ENCODE peak calls at places on chromosome 11, in seven cellular contexts. J is GM12865, K is neural crest cell, Z is WERI-Rb-1, R is GM23338, Y is ascending aorta, W is psoas muscle. V is an unnamed sample.

GRCh38 chr11:112459001-112459400 is 198.3 kb upstream of the PLET1 start:
- DNase-seq in Y (no peak), Z (no peak), R (no peak), K (no peak), W (no peak), J (no peak), V (no peak)

GRCh38 chr11:95059031-95059430 is 7.7 kb upstream of the SRSF8 start:
- DNase-seq in R (no peak), W (no peak), Y (no peak), Z (no peak), J (no peak), K (no peak), V (no peak)

GRCh38 chr11:65170058-65170534 is at the start of gene SPDYC:
- DNase-seq in K (no peak), R (peak; percentile 74), Z (no peak), Y (no peak), W (no peak), J (no peak), V (no peak)

GRCh38 chr11:111245425-111245824 is at the start of gene POU2AF2:
- DNase-seq in J (no peak), Z (no peak), Y (no peak), W (no peak), K (no peak), R (no peak), V (no peak)

GRCh38 chr11:719214-720016 is 13.4 kb downstream of the EPS8L2 start:
- DNase-seq in Z (no peak), J (no peak), W (no peak), Y (no peak), R (no peak), K (no peak), V (no peak)

GRCh38 chr11:3162410-3163240 is 2.5 kb downstream of the OSBPL5 start:
- DNase-seq in J (no peak), W (peak; percentile 12), K (no peak), Y (peak; percentile 7), Z (no peak), R (no peak), V (no peak)

GRCh38 chr11:68982134-68982533 is 1.3 kb upstream of the MRGPRD start:
- DNase-seq in Z (no peak), Y (no peak), K (no peak), R (no peak), J (no peak), W (no peak), V (no peak)

GRCh38 chr11:62148271-62148980 is 24.6 kb downstream of the INCENP start:
- DNase-seq in J (no peak), Z (no peak), K (no peak), Y (no peak), R (no peak), W (no peak), V (no peak)

GRCh38 chr11:65426839-65427690 is 4.5 kb downstream of the NEAT1 start:
- DNase-seq in Y (no peak), K (no peak), W (peak; percentile 39), Z (no peak), J (peak; percentile 81), R (peak; percentile 54), V (no peak)

GRCh38 chr11:19430346-19431058 is 189.8 kb upstream of the E2F8 start:
- DNase-seq in Y (no peak), K (no peak), Z (no peak), R (no peak), W (no peak), J (no peak), V (no peak)

GRCh38 chr11:102453286-102453797 is 777 bp upstream of the TMEM123 start:
- DNase-seq in K (no peak), Z (no peak), R (peak; percentile 51), Y (no peak), W (no peak), J (no peak), V (no peak)

GRCh38 chr11:114678125-114679036 is at the start of gene NXPE2:
- DNase-seq in Y (no peak), Z (no peak), K (no peak), R (no peak), W (no peak), J (no peak), V (no peak)

GRCh38 chr11:326592-326841 is 5.9 kb upstream of the IFITM3 start:
- DNase-seq in K (no peak), R (no peak), W (no peak), Z (no peak), J (no peak), Y (no peak), V (no peak)

GRCh38 chr11:128632151-128632791 is 44.9 kb upstream of the ETS1 start:
- DNase-seq in R (peak; percentile 88), J (peak; percentile 77), Z (peak; percentile 32), W (no peak), K (peak; percentile 43), Y (no peak), V (no peak)

GRCh38 chr11:63532799-63533475 is 3.7 kb upstream of the PLAAT4 start:
- DNase-seq in R (peak; percentile 32), Y (no peak), W (no peak), Z (peak; percentile 31), J (no peak), K (no peak), V (no peak)

GRCh38 chr11:129705341-129705740 is 110.3 kb upstream of the TMEM45B start:
- DNase-seq in J (no peak), W (no peak), Z (no peak), Y (no peak), K (no peak), R (no peak), V (no peak)

GRCh38 chr11:11988099-11988651 is 20.3 kb downstream of the DKK3 start:
- DNase-seq in Z (no peak), R (no peak), J (no peak), Y (no peak), K (no peak), W (no peak), V (no peak)

GRCh38 chr11:9172394-9172793 is 81.0 kb upstream of the SCUBE2 start:
- DNase-seq in R (no peak), Y (no peak), W (no peak), K (no peak), Z (no peak), J (no peak), V (no peak)

GRCh38 chr11:7905961-7906429 is 25.1 kb downstream of the OR10A6 start:
- DNase-seq in Y (no peak), R (peak; percentile 70), Z (no peak), J (no peak), W (no peak), K (no peak), V (no peak)

GRCh38 chr11:10426475-10426874 is 28.6 kb upstream of the AMPD3 start:
- DNase-seq in K (no peak), W (no peak), Y (no peak), R (no peak), Z (no peak), J (no peak), V (no peak)

GRCh38 chr11:17722000-17722643 is 2.8 kb downstream of the MYOD1 start:
- DNase-seq in R (peak; percentile 82), Y (no peak), Z (peak; percentile 82), J (no peak), K (no peak), W (no peak), V (no peak)

GRCh38 chr11:86214710-86215109 is 29.8 kb upstream of the EED start:
- DNase-seq in K (no peak), Y (no peak), W (no peak), Z (no peak), R (no peak), J (peak; percentile 90), V (no peak)

DNA sequence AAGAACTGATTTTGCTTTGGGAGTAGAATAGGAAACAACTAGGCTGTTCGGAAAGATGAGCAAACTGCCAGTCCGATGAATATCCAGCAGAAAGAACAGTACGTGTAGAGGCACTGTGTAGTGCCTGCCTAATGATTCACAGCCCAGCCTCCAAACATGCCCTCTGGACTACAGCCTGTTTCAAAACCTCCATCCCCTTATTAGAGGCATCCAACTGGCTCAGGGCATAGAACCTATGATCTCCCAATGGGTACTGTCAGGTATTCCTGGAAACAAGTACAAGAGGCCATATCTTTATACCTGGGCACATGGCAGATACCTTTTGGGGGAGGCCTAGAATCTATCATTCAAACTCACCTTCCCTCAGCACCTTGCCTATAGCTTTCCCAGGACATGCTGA is 4.9 kb downstream of the RRP8 start:
- DNase-seq in K (no peak), Y (no peak), R (no peak), Z (no peak), J (no peak), W (no peak), V (no peak)
- TF ChIP-seq CTCF in K (no peak), Y (no peak), R (no peak), Z (no peak), J (no peak), W (no peak), V (no peak)

GRCh38 chr11:110159491-110159890 is 66.3 kb downstream of the ZC3H12C start:
- DNase-seq in Y (no peak), K (no peak), W (no peak), J (no peak), Z (no peak), R (no peak), V (no peak)
- TF ChIP-seq CTCF in Y (no peak), K (no peak), W (no peak), J (no peak), Z (no peak), R (no peak), V (no peak)

DNA sequence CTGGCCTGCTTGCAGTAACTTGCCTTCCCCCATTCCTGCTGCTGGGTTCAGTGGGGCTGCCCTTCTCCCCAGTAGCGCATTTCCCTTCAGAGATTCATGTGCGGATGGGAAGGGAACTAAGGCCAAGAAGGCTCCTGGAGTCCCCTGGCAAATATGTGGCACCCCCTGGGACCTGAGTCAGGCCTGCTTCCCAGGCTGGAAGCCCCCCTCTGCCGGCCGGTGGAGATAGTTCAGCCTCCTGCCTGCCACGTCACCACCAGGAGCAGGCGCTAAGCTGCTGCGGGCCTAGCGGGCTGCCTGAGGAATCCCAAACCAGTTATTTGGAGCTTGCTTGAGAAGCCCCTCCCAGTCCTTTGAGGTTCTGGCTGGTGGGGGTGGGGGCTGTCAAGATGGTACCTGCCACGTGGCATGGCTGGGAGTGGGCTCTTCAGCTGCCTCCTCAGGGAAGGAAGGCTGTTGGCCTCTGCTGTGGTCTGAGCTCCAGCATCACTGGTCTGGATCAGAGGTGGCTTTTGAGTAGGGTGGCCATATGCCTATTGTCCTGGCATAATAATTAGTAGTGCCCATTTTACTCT is 2.0 kb downstream of the SERPINH1 start:
- DNase-seq in Y (peak; percentile 57), W (peak; percentile 78), Z (peak; percentile 33), R (peak; percentile 91), K (peak; percentile 59), J (no peak), V (no peak)
- TF ChIP-seq CTCF in Y (peak; percentile 77), W (peak; percentile 38), Z (peak; percentile 23), R (peak; percentile 50), K (peak; percentile 59), J (no peak), V (no peak)

GRCh38 chr11:71371674-71372069 is 76.5 kb downstream of the DHCR7 start:
- DNase-seq in Z (no peak), K (no peak), Y (no peak), J (no peak), W (no peak), R (no peak), V (no peak)

GRCh38 chr11:71372693-71373657 is 75.2 kb downstream of the DHCR7 start:
- DNase-seq in Z (no peak), R (peak; percentile 35), K (no peak), J (peak; percentile 60), W (no peak), Y (no peak), V (no peak)

GRCh38 chr11:71369411-71369810 is 78.8 kb downstream of the DHCR7 start:
- DNase-seq in Y (no peak), R (no peak), W (no peak), J (no peak), Z (no peak), K (no peak), V (no peak)

GRCh38 chr11:71370020-71370747 is 78.0 kb downstream of the DHCR7 start:
- DNase-seq in W (no peak), Z (no peak), R (no peak), J (no peak), K (no peak), Y (no peak), V (no peak)

GRCh38 chr11:71370895-71371673 is 77.1 kb downstream of the DHCR7 start:
- DNase-seq in J (no peak), R (peak; percentile 74), Z (no peak), Y (no peak), K (no peak), W (no peak), V (no peak)
- TF ChIP-seq CTCF in J (peak; percentile 4), R (peak; percentile 69), Z (peak; percentile 42), Y (no peak), K (no peak), W (no peak), V (no peak)